ENCODE peak calls at places on chromosomes 7 and 10, in four cellular contexts. W, V, U and I are unnamed samples. For H3K36me3, the result is how much of the 10 kb centered on the place peaks cover.

GRCh38 chr10:24255907-24256306 is 47.0 kb downstream of the KIAA1217 start:
- DNase-seq in V (peak), W (no peak), U (peak), I (no peak)

GRCh38 chr7:148772297-148773089 is 73.8 kb downstream of the CUL1 start:
- DNase-seq in V (peak), U (no peak), W (no peak), I (peak)

GRCh38 chr7:45126920-45127319 is 15.4 kb upstream of the TBRG4 start:
- DNase-seq in W (no peak), V (no peak), U (no peak), I (no peak)

GRCh38 chr7:99042957-99043356 is 101.0 kb downstream of the SMURF1 start:
- DNase-seq in V (no peak), U (no peak), W (no peak), I (no peak)

GRCh38 chr10:49001402-49001801 is 61.8 kb upstream of the LRRC18 start:
- DNase-seq in U (peak), V (peak), W (no peak), I (no peak)

GRCh38 chr7:44347546-44348114 is 22.2 kb upstream of the CAMK2B start:
- DNase-seq in W (no peak), U (no peak), V (no peak), I (no peak)

GRCh38 chr7:66033471-66034385 is 41.9 kb upstream of the ASL start:
- DNase-seq in W (no peak), V (no peak), U (no peak), I (peak)

GRCh38 chr10:37752309-37752875 is 105.0 kb downstream of the ZNF248 start:
- DNase-seq in V (no peak), U (no peak), W (no peak), I (no peak)

GRCh38 chr10:74035324-74035723 is 37.4 kb downstream of the VCL start:
- DNase-seq in U (no peak), V (no peak), W (no peak), I (peak)

GRCh38 chr10:93379366-93380042 is 102.6 kb downstream of the MYOF start:
- DNase-seq in V (no peak), W (no peak), U (no peak), I (peak)
- H3K4me2 ChIP-seq in V (no peak), W (no peak), U (no peak), I (peak)

GRCh38 chr7:52021343-52021742 is 704.7 kb upstream of the COBL start:
- DNase-seq in W (no peak), V (no peak), U (no peak), I (no peak)

GRCh38 chr7:52018680-52019054 is 702.1 kb upstream of the COBL start:
- DNase-seq in U (no peak), V (no peak), W (no peak), I (no peak)

GRCh38 chr7:52017802-52018679 is 701.4 kb upstream of the COBL start:
- DNase-seq in W (peak), U (peak), V (peak), I (no peak)
- H3K4me3 ChIP-seq in W (no peak), U (no peak), V (no peak), I (no peak)

GRCh38 chr10:119667562-119668328 is 16.6 kb downstream of the BAG3 start:
- DNase-seq in V (peak), W (peak), U (peak), I (peak)

GRCh38 chr10:119669975-119670640 is 18.9 kb downstream of the BAG3 start:
- DNase-seq in W (no peak), U (no peak), V (no peak), I (no peak)

GRCh38 chr10:119670717-119671116 is 19.5 kb downstream of the BAG3 start:
- DNase-seq in U (no peak), W (no peak), V (no peak), I (peak)

GRCh38 chr10:119668461-119668860 is 17.3 kb downstream of the BAG3 start:
- DNase-seq in V (no peak), U (no peak), W (no peak), I (no peak)

DNA sequence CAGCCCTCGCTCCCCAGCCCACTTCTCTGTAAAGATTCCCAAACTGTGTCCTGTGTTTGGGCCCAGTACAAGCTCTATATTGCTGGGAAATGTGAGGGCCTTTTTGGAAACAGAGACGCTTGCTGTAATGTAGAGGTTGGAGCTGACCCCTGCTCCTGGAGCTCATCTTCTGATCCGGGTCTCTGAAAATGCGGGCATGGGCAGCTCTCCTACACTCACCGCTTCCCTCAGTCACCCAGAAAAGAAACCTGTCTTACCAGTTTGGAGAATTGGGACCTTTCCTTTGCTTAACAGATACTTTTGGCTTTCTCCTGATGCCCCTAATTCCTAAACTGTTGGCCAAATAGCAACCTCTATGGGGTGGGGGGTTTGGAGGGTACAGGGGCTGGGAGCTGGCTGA is 18.2 kb downstream of the BAG3 start:
- DNase-seq in U (no peak), W (no peak), V (no peak), I (no peak)
- H3K36me3 ChIP-seq in U (under half), W (half or more), V (under half), I (under half)

DNA sequence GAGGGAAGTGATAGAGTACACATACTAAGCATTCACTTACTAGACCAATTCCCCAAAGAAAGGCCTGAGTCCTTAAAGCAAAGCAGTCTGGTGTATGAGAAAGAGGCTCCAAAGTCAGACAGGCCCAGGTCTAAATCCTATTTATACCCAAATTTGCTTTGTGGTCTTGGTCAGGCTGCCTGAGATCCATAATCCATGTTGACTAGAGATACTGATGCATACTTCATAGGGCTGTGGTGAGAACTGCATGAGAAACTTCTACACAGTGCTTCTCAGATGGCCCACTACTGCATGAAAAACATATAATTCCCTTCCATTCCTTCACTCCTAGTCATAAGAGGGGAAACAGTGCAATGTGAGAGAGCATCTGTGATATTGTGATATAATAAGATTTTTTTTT is 81.6 kb upstream of the SP4 start:
- DNase-seq in U (no peak), V (no peak), W (no peak), I (no peak)
- H3K4me2 ChIP-seq in U (no peak), V (no peak), W (no peak), I (no peak)

GRCh38 chr10:131046194-131046593 is 265.3 kb downstream of the TCERG1L start:
- DNase-seq in U (no peak), W (no peak), V (no peak), I (no peak)
- H3K4me3 ChIP-seq in U (no peak), W (peak), V (no peak), I (no peak)

GRCh38 chr10:77795426-77796055 is 131.0 kb downstream of the DLG5 start:
- DNase-seq in V (no peak), U (no peak), W (no peak), I (no peak)

GRCh38 chr10:77793831-77794230 is 132.7 kb downstream of the DLG5 start:
- DNase-seq in V (no peak), W (no peak), U (no peak), I (no peak)

GRCh38 chr10:77792155-77792554 is 134.4 kb downstream of the DLG5 start:
- DNase-seq in U (no peak), V (no peak), W (no peak), I (no peak)

GRCh38 chr10:77796311-77796915 is 130.1 kb downstream of the DLG5 start:
- DNase-seq in W (no peak), V (no peak), U (no peak), I (no peak)

GRCh38 chr10:77794256-77795142 is 132.1 kb downstream of the DLG5 start:
- DNase-seq in W (no peak), U (no peak), V (no peak), I (no peak)
- H3K36me3 ChIP-seq in W (half or more), U (under half), V (under half), I (under half)

GRCh38 chr7:94996331-94996730 is 88.9 kb downstream of the PPP1R9A start:
- DNase-seq in U (no peak), W (no peak), V (no peak), I (peak)
- H3K4me2 ChIP-seq in U (no peak), W (no peak), V (peak), I (no peak)

GRCh38 chr10:62816179-62817119 is at the start of gene EGR2:
- DNase-seq in V (peak), W (peak), U (peak), I (peak)

GRCh38 chr10:62817763-62818425 is 1.7 kb upstream of the EGR2 start:
- DNase-seq in U (peak), W (peak), V (peak), I (peak)

GRCh38 chr10:62817120-62817762 is 1.1 kb upstream of the EGR2 start:
- DNase-seq in W (peak), V (peak), U (peak), I (no peak)

GRCh38 chr10:62819521-62819920 is 3.4 kb upstream of the EGR2 start:
- DNase-seq in V (peak), W (no peak), U (no peak), I (no peak)

DNA sequence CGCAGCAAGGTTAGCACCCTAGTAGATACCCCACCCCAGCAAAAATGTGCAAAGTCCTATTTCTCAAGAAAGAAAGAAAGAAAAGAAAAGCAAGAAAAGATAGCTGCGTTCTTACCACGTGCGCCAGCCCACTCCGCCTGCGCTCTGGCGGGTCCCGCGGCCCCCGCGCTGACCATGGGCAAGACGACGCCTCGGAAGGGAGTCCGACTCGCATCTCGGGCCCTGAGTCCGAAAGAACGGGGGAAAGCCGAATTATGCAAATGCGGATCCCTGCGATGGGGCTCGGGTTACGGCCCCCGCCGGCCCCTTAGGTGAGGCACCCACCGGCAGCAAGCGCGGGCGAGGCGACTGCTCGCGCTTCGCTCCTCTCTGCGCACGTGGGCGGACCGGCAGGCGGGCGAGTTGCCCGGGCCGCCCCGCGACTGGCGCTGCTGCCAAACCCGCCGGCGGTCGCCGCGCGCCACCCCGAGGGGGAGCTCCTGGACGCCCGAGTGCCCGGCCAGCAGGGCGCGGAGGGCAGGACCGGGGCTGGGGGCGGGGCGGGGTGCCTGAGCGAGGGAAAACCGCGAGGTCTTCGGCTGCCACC is 2.4 kb upstream of the EGR2 start:
- DNase-seq in W (peak), U (peak), V (peak), I (no peak)
- H3K4me3 ChIP-seq in W (peak), U (peak), V (peak), I (peak)

GRCh38 chr10:101986277-101986971 is 69.5 kb downstream of the ARMH3 start:
- DNase-seq in W (no peak), U (no peak), V (no peak), I (peak)

DNA sequence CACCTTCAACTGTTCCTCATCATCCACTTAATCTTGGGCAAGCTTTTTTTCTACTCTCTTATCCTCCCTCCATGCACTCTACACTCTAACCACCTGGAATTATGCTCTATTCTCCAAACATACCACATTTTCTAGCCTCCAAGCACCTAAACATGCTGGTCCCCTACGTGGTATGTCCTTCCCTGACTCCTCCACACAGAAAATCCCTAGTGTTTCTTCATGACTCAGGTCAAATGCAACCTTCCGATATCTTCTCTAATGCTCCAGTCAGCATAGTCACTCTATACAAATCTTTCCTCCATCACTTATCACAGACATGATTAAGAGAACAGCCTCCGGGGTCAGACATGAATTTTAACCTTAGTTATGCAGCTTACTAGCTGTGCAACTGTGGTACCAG is 68.8 kb downstream of the ARMH3 start:
- DNase-seq in U (no peak), V (no peak), W (no peak), I (no peak)
- H3K36me3 ChIP-seq in U (under half), V (under half), W (half or more), I (under half)

GRCh38 chr7:112083776-112084175 is 122.4 kb downstream of the DOCK4 start:
- DNase-seq in W (no peak), V (no peak), U (no peak), I (no peak)

GRCh38 chr7:112080974-112081373 is 125.2 kb downstream of the DOCK4 start:
- DNase-seq in W (no peak), U (no peak), V (no peak), I (peak)

GRCh38 chr7:112081778-112082177 is 124.4 kb downstream of the DOCK4 start:
- DNase-seq in V (no peak), U (no peak), W (no peak), I (no peak)

GRCh38 chr7:112086496-112087254 is 119.5 kb downstream of the DOCK4 start:
- DNase-seq in V (peak), U (no peak), W (no peak), I (no peak)

DNA sequence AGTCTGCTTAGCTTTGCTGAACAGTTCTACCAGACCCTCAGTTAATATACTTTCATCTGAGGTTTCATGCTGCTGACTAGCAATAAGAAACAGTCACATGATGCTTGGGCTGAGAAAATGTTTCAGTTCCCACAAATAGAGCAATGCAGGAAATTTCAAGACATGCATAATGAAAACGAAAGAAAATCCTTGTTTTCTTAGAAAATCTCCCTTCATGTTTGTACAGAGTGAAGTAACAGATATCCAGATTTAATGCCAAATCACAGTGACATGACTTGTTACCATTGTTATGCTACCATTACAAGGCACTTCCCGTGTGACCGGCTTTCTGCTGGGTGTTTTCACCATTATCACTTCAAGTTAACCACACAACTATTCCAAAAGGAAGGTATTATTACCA is 121.7 kb downstream of the DOCK4 start:
- DNase-seq in U (no peak), W (no peak), V (no peak), I (peak)
- H3K4me2 ChIP-seq in U (no peak), W (no peak), V (no peak), I (peak)